ENCODE peak calls at places on chromosomes 13 and 19, in eight cellular contexts. M, F, T, B, G, E, X and O are unnamed samples.

GRCh38 chr19:663682-664117 is 686 bp upstream of the RNF126 start:
- DNase-seq in M (no peak), F (no peak), T (no peak), B (no peak), G (no peak), E (no peak), X (no peak), O (no peak)

GRCh38 chr19:45506246-45506990 is 861 bp upstream of the VASP start:
- DNase-seq in M (peak), F (peak), T (peak), B (peak), G (peak), E (peak), X (peak), O (peak)

GRCh38 chr13:52827839-52828238 is 20.6 kb downstream of the PCDH8 start:
- DNase-seq in M (peak), F (no peak), T (no peak), B (peak), G (no peak), E (no peak), X (no peak), O (no peak)

GRCh38 chr19:47239610-47240296 is 8.8 kb upstream of the BBC3 start:
- DNase-seq in M (peak), F (peak), T (peak), B (no peak), G (no peak), E (peak), X (peak), O (peak)

GRCh38 chr13:78022164-78022877 is 103.7 kb upstream of the EDNRB start:
- DNase-seq in M (no peak), F (peak), T (no peak), B (peak), G (peak), E (peak), X (no peak), O (no peak)

GRCh38 chr13:97223711-97224461 is 1.8 kb downstream of the MBNL2 start:
- DNase-seq in M (peak), F (peak), T (peak), B (peak), G (no peak), E (peak), X (peak), O (no peak)

GRCh38 chr13:64591981-64592380 is 2638.2 kb downstream of the PCDH9 start:
- DNase-seq in M (no peak), F (no peak), T (no peak), B (no peak), G (no peak), E (peak), X (no peak), O (no peak)

GRCh38 chr19:610071-610800 is 20.6 kb downstream of the HCN2 start:
- DNase-seq in M (no peak), F (peak), T (peak), B (peak), G (no peak), E (no peak), X (no peak), O (no peak)

GRCh38 chr19:29812080-29812880 is 489 bp downstream of the CCNE1 start:
- DNase-seq in M (no peak), F (no peak), T (peak), B (no peak), G (no peak), E (no peak), X (peak), O (peak)

GRCh38 chr19:47272448-47273312 is 2.0 kb upstream of the INAFM1 start:
- DNase-seq in M (no peak), F (no peak), T (peak), B (no peak), G (peak), E (no peak), X (peak), O (no peak)

GRCh38 chr13:112859817-112860190 is 109.2 kb upstream of the MCF2L start:
- DNase-seq in M (no peak), F (no peak), T (no peak), B (no peak), G (no peak), E (peak), X (no peak), O (no peak)

GRCh38 chr13:35349673-35350278 is 126.7 kb downstream of the MAB21L1 start:
- DNase-seq in M (no peak), F (no peak), T (no peak), B (no peak), G (no peak), E (no peak), X (no peak), O (no peak)

GRCh38 chr19:51398096-51398704 is 7.8 kb upstream of the C19orf84 start:
- DNase-seq in M (no peak), F (peak), T (no peak), B (peak), G (no peak), E (peak), X (no peak), O (no peak)

GRCh38 chr19:4343845-4344713 is 717 bp downstream of the MPND start:
- DNase-seq in M (no peak), F (peak), T (no peak), B (no peak), G (no peak), E (no peak), X (no peak), O (no peak)

GRCh38 chr19:50320596-50320995 is 8.6 kb downstream of the KCNC3 start:
- DNase-seq in M (no peak), F (no peak), T (no peak), B (no peak), G (no peak), E (no peak), X (no peak), O (no peak)